ENCODE peak calls at places on chromosomes 4 and X, in seven cellular contexts. R is activated CD8-positive, alpha-beta T cell treated with anti-CD3 and anti-CD28 coated beads for 36 hours; N is CD8-positive, alpha-beta memory T cell; V is neural progenitor cell; O is fibroblast of mammary gland; W is esophagus squamous epithelium; Z is mucosa of descending colon. B is an unnamed sample.

GRCh38 chr4:38132140-38132673 is 172.0 kb downstream of the PTTG2 start:
- DNase-seq in Z (no peak), N (peak; percentile 59), V (peak; percentile 78), W (no peak), O (peak; percentile 100), R (peak; percentile 90), B (no peak)

GRCh38 chr4:89653012-89653411 is 183.9 kb downstream of the SNCA start:
- DNase-seq in V (peak; percentile 45), W (no peak), O (no peak), Z (no peak), N (no peak), R (no peak), B (peak; percentile 46)

GRCh38 chrX:84362184-84362838 is 139.9 kb downstream of the HDX start:
- DNase-seq in O (peak; percentile 38), Z (no peak), N (no peak), V (no peak), R (no peak), W (no peak), B (no peak)

GRCh38 chr4:77921701-77922100 is 59.1 kb downstream of the MRPL1 start:
- DNase-seq in N (no peak), O (peak; percentile 95), Z (no peak), R (no peak), V (no peak), W (no peak), B (no peak)

GRCh38 chrX:100939336-100939735 is 10.6 kb upstream of the XKRX start:
- DNase-seq in O (no peak), Z (no peak), V (no peak), W (no peak), R (peak; percentile 2), N (peak; percentile 13), B (no peak)

GRCh38 chr4:180827193-180827592 is 1416.0 kb upstream of the TENM3 start:
- DNase-seq in Z (no peak), O (peak; percentile 43), R (no peak), W (no peak), N (no peak), V (no peak), B (no peak)

GRCh38 chr4:168857546-168858314 is 152.3 kb downstream of the CBR4 start:
- DNase-seq in R (no peak), O (peak; percentile 74), Z (no peak), V (no peak), W (no peak), N (no peak), B (no peak)

GRCh38 chr4:186227221-186227620 is at the start of gene KLKB1:
- DNase-seq in W (no peak), Z (no peak), V (no peak), O (no peak), R (no peak), N (no peak), B (peak; percentile 24)

GRCh38 chr4:104418313-104418712 is 76.4 kb downstream of the CXXC4 start:
- DNase-seq in Z (no peak), N (no peak), W (no peak), O (no peak), V (no peak), R (no peak), B (no peak)

B was measured in NCI-H1092 treated with DMSO at 0.1 percent for 48 hours.